ENCODE peak calls at places on chromosome 13, in four cellular contexts. N is HCT116, I is GM12878, G is K562. U is an unnamed sample.

GRCh38 chr13:60062502-60062901 is 101.2 kb downstream of the DIAPH3 start:
- DNase-seq in N (no peak), I (no peak), G (no peak), U (no peak)

GRCh38 chr13:59409211-59409610 is 754.5 kb downstream of the DIAPH3 start:
- DNase-seq in N (no peak), I (no peak), G (no peak), U (no peak)

GRCh38 chr13:98534821-98535220 is 42.1 kb downstream of the STK24 start:
- DNase-seq in N (no peak), I (no peak), G (no peak), U (no peak)

GRCh38 chr13:40109324-40109958 is 454.0 kb downstream of the COG6 start:
- DNase-seq in N (no peak), I (no peak), G (no peak), U (no peak)

GRCh38 chr13:70255406-70255991 is 147.2 kb upstream of the KLHL1 start:
- DNase-seq in N (no peak), I (no peak), G (no peak), U (no peak)

GRCh38 chr13:106753241-106753640 is 185.3 kb upstream of the ARGLU1 start:
- DNase-seq in N (no peak), I (no peak), G (no peak), U (no peak)

GRCh38 chr13:40644838-40645620 is 21.4 kb downstream of the FOXO1 start:
- DNase-seq in N (no peak), I (no peak), G (no peak), U (no peak)

GRCh38 chr13:20193142-20193923 is 595 bp upstream of the GJB2 start:
- DNase-seq in N (no peak), I (no peak), G (no peak), U (no peak)

GRCh38 chr13:73835138-73835721 is 299.0 kb downstream of the KLF12 start:
- DNase-seq in N (peak), I (peak), G (peak), U (peak)

GRCh38 chr13:77374786-77375185 is 47.9 kb upstream of the MYCBP2 start:
- DNase-seq in N (no peak), I (no peak), G (no peak), U (no peak)

GRCh38 chr13:102517959-102518358 is 78.8 kb upstream of the TPP2 start:
- DNase-seq in N (no peak), I (no peak), G (no peak), U (no peak)

GRCh38 chr13:73177017-73177416 is 118.2 kb downstream of the KLF5 start:
- DNase-seq in N (no peak), I (no peak), G (no peak), U (no peak)

GRCh38 chr13:29583073-29583785 is 12.3 kb downstream of the SLC7A1 start:
- DNase-seq in N (no peak), I (no peak), G (peak), U (no peak)

GRCh38 chr13:58434943-58435342 is 803.4 kb downstream of the PCDH17 start:
- DNase-seq in N (no peak), I (no peak), G (no peak), U (no peak)

GRCh38 chr13:114311908-114312307 is 2.4 kb upstream of the CHAMP1 start:
- DNase-seq in N (no peak), I (no peak), G (no peak), U (no peak)

GRCh38 chr13:97257800-97258799 is 36.0 kb downstream of the MBNL2 start:
- DNase-seq in N (peak), I (peak), G (peak), U (no peak)

GRCh38 chr13:39603424-39603947 is 493 bp upstream of the LHFPL6 start:
- DNase-seq in N (no peak), I (no peak), G (no peak), U (no peak)

GRCh38 chr13:35554972-35555623 is 78.6 kb upstream of the MAB21L1 start:
- DNase-seq in N (no peak), I (no peak), G (no peak), U (no peak)

GRCh38 chr13:114259374-114259773 is 22.0 kb upstream of the UPF3A start:
- DNase-seq in N (no peak), I (no peak), G (no peak), U (no peak)

GRCh38 chr13:98022210-98022609 is 68.7 kb downstream of the IPO5 start:
- DNase-seq in N (no peak), I (no peak), G (no peak), U (no peak)

GRCh38 chr13:49357694-49358093 is 86.2 kb downstream of the CAB39L start:
- DNase-seq in N (no peak), I (no peak), G (no peak), U (no peak)

GRCh38 chr13:114068723-114069322 is 63.6 kb downstream of the RASA3 start:
- DNase-seq in N (no peak), I (no peak), G (no peak), U (no peak)

GRCh38 chr13:32669030-32669646 is 82.9 kb downstream of the PDS5B start:
- DNase-seq in N (peak), I (no peak), G (peak), U (peak)

GRCh38 chr13:23160241-23161175 is 20.3 kb upstream of the SGCG start:
- DNase-seq in N (no peak), I (no peak), G (no peak), U (no peak)

GRCh38 chr13:50152655-50153309 is 137.5 kb downstream of the KCNRG start:
- DNase-seq in N (no peak), I (no peak), G (no peak), U (no peak)

GRCh38 chr13:26656919-26657318 is 99.4 kb downstream of the WASF3 start:
- DNase-seq in N (no peak), I (no peak), G (peak), U (no peak)

GRCh38 chr13:113881614-113882265 is 17.9 kb upstream of the GAS6 start:
- DNase-seq in N (no peak), I (no peak), G (no peak), U (no peak)

GRCh38 chr13:75636339-75637095 is 387 bp downstream of the LMO7 start:
- DNase-seq in N (no peak), I (no peak), G (no peak), U (peak)

GRCh38 chr13:48828962-48829405 is 146.7 kb upstream of the FNDC3A start:
- DNase-seq in N (no peak), I (no peak), G (no peak), U (peak)

GRCh38 chr13:101331731-101332130 is 84.6 kb downstream of the NALCN start:
- DNase-seq in N (no peak), I (no peak), G (no peak), U (no peak)

GRCh38 chr13:82248713-82249112 is 1633.6 kb downstream of the SLITRK1 start:
- DNase-seq in N (no peak), I (no peak), G (no peak), U (no peak)

GRCh38 chr13:59674616-59675015 is 489.1 kb downstream of the DIAPH3 start:
- DNase-seq in N (no peak), I (no peak), G (no peak), U (no peak)

GRCh38 chr13:32443111-32443510 is 15.2 kb upstream of the N4BP2L1 start:
- DNase-seq in N (peak), I (peak), G (peak), U (no peak)

GRCh38 chr13:110265341-110265681 is 41.6 kb downstream of the COL4A1 start:
- DNase-seq in N (no peak), I (no peak), G (no peak), U (no peak)

GRCh38 chr13:110266983-110267382 is 40.0 kb downstream of the COL4A1 start:
- DNase-seq in N (no peak), I (no peak), G (no peak), U (no peak)

GRCh38 chr13:110264685-110265275 is 42.2 kb downstream of the COL4A1 start:
- DNase-seq in N (no peak), I (no peak), G (no peak), U (no peak)

GRCh38 chr13:110265682-110266430 is 41.1 kb downstream of the COL4A1 start:
- DNase-seq in N (no peak), I (no peak), G (no peak), U (no peak)

GRCh38 chr13:110266431-110266809 is 40.5 kb downstream of the COL4A1 start:
- DNase-seq in N (no peak), I (no peak), G (no peak), U (no peak)
- H3K9ac ChIP-seq in N (no peak), I (no peak), G (no peak), U (no peak)

GRCh38 chr13:28337196-28338045 is 157.5 kb downstream of the FLT1 start:
- DNase-seq in N (no peak), I (no peak), G (no peak), U (no peak)

GRCh38 chr13:28338202-28338601 is 156.7 kb downstream of the FLT1 start:
- DNase-seq in N (no peak), I (no peak), G (no peak), U (no peak)

GRCh38 chr13:28333204-28333900 is 161.6 kb downstream of the FLT1 start:
- DNase-seq in N (no peak), I (no peak), G (no peak), U (no peak)

GRCh38 chr13:28338742-28339141 is 156.2 kb downstream of the FLT1 start:
- DNase-seq in N (no peak), I (no peak), G (no peak), U (no peak)

GRCh38 chr13:28336193-28336657 is 158.7 kb downstream of the FLT1 start:
- DNase-seq in N (no peak), I (no peak), G (no peak), U (no peak)
- TF ChIP-seq ZNF274 in N (no peak), I (no peak), G (no peak), U (no peak)

DNA sequence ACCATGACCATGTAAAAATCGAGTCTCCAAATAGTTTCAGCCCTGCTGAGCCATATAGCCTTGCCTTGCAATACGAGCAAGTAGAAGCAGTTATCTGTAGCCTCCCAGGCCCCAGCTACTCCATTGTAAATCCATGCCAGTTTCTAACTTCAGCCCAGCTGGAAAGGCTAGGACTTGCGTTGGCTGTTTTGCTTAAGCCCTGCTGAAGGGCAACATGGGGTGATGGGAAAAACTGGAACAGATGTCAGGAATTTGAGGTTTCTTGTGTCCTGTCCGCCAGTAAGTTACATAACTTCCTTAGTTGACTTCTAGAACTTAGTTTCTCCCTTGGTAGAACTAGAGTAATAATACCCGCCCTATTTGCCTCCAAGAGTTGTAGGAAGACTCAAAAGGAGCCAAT is 216.0 kb upstream of the SERP2 start:
- DNase-seq in N (no peak), I (no peak), G (no peak), U (no peak)
- H3K9ac ChIP-seq in N (no peak), I (no peak), G (no peak), U (no peak)

GRCh38 chr13:85659493-85659892 is 139.7 kb downstream of the SLITRK6 start:
- DNase-seq in N (no peak), I (no peak), G (no peak), U (no peak)

GRCh38 chr13:85661639-85662038 is 137.6 kb downstream of the SLITRK6 start:
- DNase-seq in N (no peak), I (no peak), G (no peak), U (no peak)

GRCh38 chr13:85666356-85666755 is 132.9 kb downstream of the SLITRK6 start:
- DNase-seq in N (no peak), I (no peak), G (no peak), U (peak)

DNA sequence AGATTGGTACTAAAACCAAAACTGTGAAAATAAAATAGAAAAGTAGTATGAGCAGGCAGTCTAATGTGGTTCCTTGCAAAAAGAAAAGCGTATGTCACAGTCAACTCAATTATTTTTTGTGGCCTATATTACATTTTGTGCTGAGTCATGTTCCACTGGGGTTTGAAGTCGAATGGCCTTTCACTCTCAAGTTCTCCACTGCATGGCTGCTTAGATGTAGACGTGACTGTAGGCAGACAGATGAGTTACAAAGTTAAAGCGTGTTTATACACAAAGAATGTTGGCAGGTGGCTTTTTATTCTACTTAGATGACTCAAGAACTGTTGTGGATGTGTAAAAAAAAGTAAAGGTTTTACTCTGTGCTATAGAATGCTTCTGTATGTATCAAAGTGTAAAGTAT is 133.9 kb downstream of the SLITRK6 start:
- DNase-seq in N (no peak), I (no peak), G (no peak), U (no peak)
- TF ChIP-seq ZNF274 in N (no peak), I (no peak), G (no peak), U (no peak)

DNA sequence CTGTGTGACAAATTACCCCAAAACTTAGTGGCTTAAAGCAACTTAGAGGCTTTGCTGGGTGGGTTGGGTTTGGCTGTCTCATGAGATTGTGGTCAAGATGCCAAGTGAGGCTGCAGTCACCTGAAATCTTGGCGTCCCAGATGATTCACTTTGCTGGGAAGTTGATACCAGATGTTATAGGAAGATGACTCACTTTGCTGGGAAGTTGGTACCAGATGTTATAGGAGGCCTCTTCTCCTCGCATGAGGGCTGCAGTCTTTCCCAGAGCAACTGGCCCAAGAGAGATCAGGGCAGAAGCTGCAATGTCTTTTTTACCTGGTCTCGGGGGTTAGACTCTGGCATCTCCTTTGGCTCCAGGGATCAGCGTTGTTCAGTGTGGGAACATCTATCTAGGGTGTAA is 16.8 kb downstream of the TEX29 start:
- DNase-seq in N (no peak), I (no peak), G (no peak), U (no peak)
- H3K9ac ChIP-seq in N (no peak), I (no peak), G (no peak), U (no peak)

GRCh38 chr13:30869491-30869890 is 36.6 kb upstream of the MEDAG start:
- DNase-seq in N (no peak), I (no peak), G (no peak), U (no peak)
- TF ChIP-seq ZNF274 in N (no peak), I (no peak), G (no peak), U (no peak)

GRCh38 chr13:37481858-37482227 is 116.7 kb downstream of the POSTN start:
- DNase-seq in N (no peak), I (no peak), G (no peak), U (no peak)
- H3K9ac ChIP-seq in N (no peak), I (no peak), G (no peak), U (no peak)

GRCh38 chr13:109569938-109570711 is 216.3 kb downstream of the IRS2 start:
- DNase-seq in N (no peak), I (peak), G (no peak), U (no peak)
- TF ChIP-seq ZNF274 in N (no peak), I (no peak), G (no peak), U (no peak)

GRCh38 chr13:111953546-111954178 is 113.3 kb upstream of the SOX1 start:
- DNase-seq in N (no peak), I (no peak), G (no peak), U (no peak)
- H3K9ac ChIP-seq in N (no peak), I (no peak), G (no peak), U (no peak)

GRCh38 chr13:42007844-42008243 is 40.6 kb upstream of the DGKH start:
- DNase-seq in N (no peak), I (no peak), G (no peak), U (no peak)

GRCh38 chr13:42000836-42001235 is 39.9 kb upstream of the VWA8 start:
- DNase-seq in N (no peak), I (no peak), G (no peak), U (no peak)

GRCh38 chr13:42001580-42001979 is 40.7 kb upstream of the VWA8 start:
- DNase-seq in N (no peak), I (no peak), G (peak), U (no peak)

GRCh38 chr13:42002066-42002465 is 41.2 kb upstream of the VWA8 start:
- DNase-seq in N (no peak), I (no peak), G (no peak), U (no peak)
- TF ChIP-seq ZNF274 in N (no peak), I (no peak), G (no peak), U (no peak)

U was measured in NT2/D1.